ENCODE peak calls at places on chromosomes 6 and 20, in four cellular contexts. N is GM12878, S is K562, L is GM12891. M is an unnamed sample.

GRCh38 chr6:115735610-115736009 is 325.1 kb downstream of the FRK start:
- DNase-seq in N (no peak), S (no peak), L (no peak), M (no peak)

GRCh38 chr6:25202505-25202904 is 76.7 kb upstream of the CARMIL1 start:
- DNase-seq in N (no peak), S (no peak), L (no peak), M (no peak)

GRCh38 chr6:43708857-43709653 is 21.5 kb upstream of the MRPS18A start:
- DNase-seq in N (no peak), S (no peak), L (no peak), M (peak; percentile 25)

GRCh38 chr20:34546751-34547181 is 11.8 kb upstream of the MAP1LC3A start:
- DNase-seq in N (no peak), S (no peak), L (no peak), M (no peak)

GRCh38 chr6:44182911-44183390 is 24.3 kb downstream of the CAPN11 start:
- DNase-seq in N (no peak), S (no peak), L (no peak), M (no peak)

GRCh38 chr20:59016795-59017492 is 2.3 kb upstream of the TUBB1 start:
- DNase-seq in N (no peak), S (no peak), L (no peak), M (peak; percentile 18)

GRCh38 chr6:151254451-151255081 is 14.8 kb downstream of the AKAP12 start:
- DNase-seq in N (no peak), S (no peak), L (no peak), M (no peak)

GRCh38 chr20:45320948-45321595 is 13.0 kb upstream of the MATN4 start:
- DNase-seq in N (peak; percentile 57), S (no peak), L (no peak), M (peak; percentile 80)

GRCh38 chr6:142913511-142914047 is 31.4 kb downstream of the HIVEP2 start:
- DNase-seq in N (peak; percentile 94), S (no peak), L (peak; percentile 27), M (peak; percentile 35)

GRCh38 chr6:79713701-79714322 is 82.7 kb downstream of the SH3BGRL2 start:
- DNase-seq in N (no peak), S (peak; percentile 51), L (no peak), M (peak; percentile 17)

GRCh38 chr6:13453771-13454251 is 33.6 kb downstream of the GFOD1 start:
- DNase-seq in N (peak; percentile 65), S (no peak), L (no peak), M (peak; percentile 4)

GRCh38 chr20:5511505-5511904 is 194.8 kb upstream of the PROKR2 start:
- DNase-seq in N (no peak), S (no peak), L (no peak), M (no peak)
- TF ChIP-seq SPI1 in N (no peak), S (no peak), L (no peak), M (no peak)

GRCh38 chr20:46359233-46359751 is 47.1 kb downstream of the ELMO2 start:
- DNase-seq in N (peak; percentile 63), S (no peak), L (no peak), M (no peak)
- TF ChIP-seq POLR2AphosphoS5 in N (no peak), S (no peak), L (no peak), M (peak; percentile 71)

DNA sequence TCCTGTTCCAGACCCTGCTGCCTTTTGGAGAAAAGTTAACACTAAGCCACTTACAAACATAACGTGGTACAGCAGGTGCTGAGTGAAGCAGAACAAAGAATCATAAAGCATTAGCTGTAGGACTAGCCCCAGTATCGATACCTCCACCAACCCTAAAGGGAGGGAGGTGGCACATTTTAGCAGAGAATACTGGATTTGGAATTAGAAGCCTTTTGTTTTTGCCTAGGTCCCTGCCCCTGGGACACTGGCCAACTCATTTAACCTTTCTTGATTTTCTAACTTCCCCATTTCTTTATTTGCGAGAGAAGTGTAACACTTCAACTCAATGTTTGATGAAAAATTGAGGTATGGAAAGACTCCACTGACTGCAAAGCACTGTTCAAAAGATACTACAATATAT is 93.5 kb downstream of the B3GAT2 start:
- DNase-seq in N (no peak), S (no peak), L (no peak), M (no peak)
- TF ChIP-seq SPI1 in N (no peak), S (no peak), L (no peak), M (no peak)

DNA sequence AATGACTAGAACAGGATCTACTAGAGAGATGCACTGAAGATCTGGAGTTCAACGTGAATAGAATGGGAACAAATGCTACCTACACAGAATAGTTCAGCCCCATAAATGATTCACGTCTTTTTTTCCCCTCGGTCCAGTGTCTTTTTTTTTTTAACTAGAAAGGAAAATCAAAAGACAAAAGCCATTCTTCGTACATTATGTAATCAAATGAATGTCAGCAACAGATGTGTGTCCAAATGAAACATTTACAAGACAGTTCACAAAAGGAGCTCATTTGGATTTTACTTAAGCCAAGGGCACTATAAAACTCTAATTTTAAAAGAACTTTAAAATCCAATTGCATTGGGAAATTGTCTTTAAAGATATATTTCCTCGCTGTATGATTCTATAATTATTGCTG is 42.4 kb downstream of the FAM184A start:
- DNase-seq in N (no peak), S (no peak), L (no peak), M (no peak)
- TF ChIP-seq POLR2AphosphoS5 in N (no peak), S (no peak), L (no peak), M (no peak)

DNA sequence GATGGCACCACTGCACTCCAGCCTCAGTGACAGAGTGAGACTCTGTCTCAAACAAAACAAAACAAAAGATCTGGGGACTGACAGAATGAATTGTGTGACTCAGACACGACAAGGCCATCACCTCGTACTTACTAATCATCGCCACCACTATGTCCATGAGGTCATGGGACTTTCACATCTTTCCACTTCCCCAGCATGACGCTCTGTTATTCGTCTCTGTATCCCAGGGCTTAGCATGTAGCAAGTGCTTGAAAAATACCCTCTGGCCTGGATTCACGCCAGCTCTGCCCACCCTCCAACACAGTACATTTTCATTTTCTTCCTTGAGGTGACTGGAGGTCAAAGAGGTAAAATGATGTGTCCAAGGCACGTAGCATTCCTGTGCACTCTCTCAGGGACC is 27.8 kb downstream of the FGD2 start:
- DNase-seq in N (no peak), S (no peak), L (no peak), M (no peak)
- TF ChIP-seq SPI1 in N (no peak), S (peak; percentile 55), L (peak; percentile 41), M (no peak)

M was measured in HL-60.